ENCODE peak calls at places on chromosomes 4 and X, in four cellular contexts. I is tibial artery, A is adrenal gland, C is psoas muscle. Z is an unnamed sample. For H3K4me1 and H3K27me3, the result is how much of the 10 kb centered on the place peaks cover.

GRCh38 chr4:73705056-73705432 is 35.3 kb upstream of the CXCL8 start:
- DNase-seq in I (no peak), A (no peak), C (no peak), Z (no peak)

GRCh38 chrX:29775890-29776289 is 439.5 kb upstream of the MAGEB2 start:
- DNase-seq in I (no peak), A (no peak), C (no peak), Z (no peak)

GRCh38 chrX:47169726-47170515 is 23.7 kb upstream of the UBA1 start:
- DNase-seq in I (no peak), A (peak), C (no peak), Z (peak)

GRCh38 chrX:139739138-139739537 is 31.2 kb upstream of the MCF2 start:
- DNase-seq in I (no peak), A (no peak), C (no peak), Z (no peak)

GRCh38 chr4:47032405-47033106 is 1.2 kb downstream of the GABRB1 start:
- DNase-seq in I (peak), A (peak), C (peak), Z (peak)

GRCh38 chrX:20361081-20361889 is 94.6 kb upstream of the RPS6KA3 start:
- DNase-seq in I (no peak), A (no peak), C (peak), Z (peak)

GRCh38 chr4:8356856-8357255 is 83.7 kb downstream of the ACOX3 start:
- DNase-seq in I (peak), A (no peak), C (no peak), Z (no peak)

GRCh38 chr4:38384962-38385285 is 279.1 kb upstream of the KLF3 start:
- DNase-seq in I (no peak), A (no peak), C (no peak), Z (no peak)

GRCh38 chrX:129123795-129124194 is 399.5 kb downstream of the SMARCA1 start:
- DNase-seq in I (no peak), A (no peak), C (no peak), Z (no peak)

GRCh38 chr4:85747871-85748491 is 273.0 kb downstream of the ARHGAP24 start:
- DNase-seq in I (no peak), A (peak), C (no peak), Z (no peak)

GRCh38 chr4:74014332-74014731 is 15.9 kb upstream of the CXCL5 start:
- DNase-seq in I (no peak), A (no peak), C (no peak), Z (no peak)

GRCh38 chrX:78331708-78332107 is 4.3 kb upstream of the CYSLTR1 start:
- DNase-seq in I (no peak), A (no peak), C (no peak), Z (no peak)

GRCh38 chr4:19486400-19486799 is 765.3 kb upstream of the SLIT2 start:
- DNase-seq in I (no peak), A (no peak), C (no peak), Z (no peak)

GRCh38 chrX:12443534-12444098 is 305.3 kb downstream of the FRMPD4 start:
- DNase-seq in I (no peak), A (no peak), C (no peak), Z (no peak)

GRCh38 chrX:110454336-110454735 is 95.7 kb downstream of the RTL9 start:
- DNase-seq in I (no peak), A (no peak), C (no peak), Z (no peak)

GRCh38 chr4:124686279-124686678 is 26.3 kb downstream of the ANKRD50 start:
- DNase-seq in I (no peak), A (no peak), C (no peak), Z (no peak)

GRCh38 chrX:30620980-30621716 is 32.1 kb upstream of the GK start:
- DNase-seq in I (no peak), A (peak), C (no peak), Z (peak)

GRCh38 chr4:8306511-8307021 is 37.0 kb downstream of the HTRA3 start:
- DNase-seq in I (peak), A (no peak), C (no peak), Z (peak)

GRCh38 chr4:184473515-184474260 is 662 bp downstream of the IRF2 start:
- DNase-seq in I (no peak), A (peak), C (peak), Z (peak)
- H3K4me1 ChIP-seq in I (under half), A (half or more), C (half or more), Z (under half)

GRCh38 chrX:131779313-131779712 is 235.4 kb downstream of the OR13H1 start:
- DNase-seq in I (no peak), A (no peak), C (no peak), Z (no peak)
- H3K27ac ChIP-seq in I (no peak), A (no peak), C (peak), Z (no peak)

GRCh38 chrX:625137-625691 is 5.4 kb upstream of the SHOX start:
- DNase-seq in I (no peak), A (no peak), C (no peak), Z (no peak)
- H3K27me3 ChIP-seq in I (under half), A (under half), C (under half), Z (under half)

DNA sequence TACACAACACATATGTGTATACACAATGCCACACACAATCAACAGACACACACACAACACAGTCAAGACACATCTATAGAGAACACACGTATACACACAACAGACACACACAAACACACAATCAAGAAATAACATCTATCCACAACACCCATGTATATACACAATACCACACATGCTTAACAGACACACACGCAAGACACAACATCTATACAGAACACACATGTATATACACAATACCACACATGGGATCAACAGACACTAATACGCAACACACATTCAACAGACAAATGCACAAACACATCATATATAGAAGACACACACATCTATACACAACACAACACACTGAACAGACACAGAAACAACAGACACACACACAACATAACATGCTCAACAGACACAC is 234.8 kb downstream of the SHOX start:
- DNase-seq in I (no peak), A (no peak), C (no peak), Z (no peak)
- H3K4me1 ChIP-seq in I (under half), A (under half), C (under half), Z (under half)

GRCh38 chr4:24780936-24781538 is 14.3 kb upstream of the SOD3 start:
- DNase-seq in I (no peak), A (no peak), C (no peak), Z (no peak)

GRCh38 chr4:24778427-24779225 is 16.7 kb upstream of the SOD3 start:
- DNase-seq in I (peak), A (no peak), C (peak), Z (peak)

GRCh38 chr4:24783506-24783905 is 11.9 kb upstream of the SOD3 start:
- DNase-seq in I (no peak), A (no peak), C (no peak), Z (no peak)

GRCh38 chr4:24777528-24777927 is 17.8 kb upstream of the SOD3 start:
- DNase-seq in I (no peak), A (no peak), C (no peak), Z (no peak)

DNA sequence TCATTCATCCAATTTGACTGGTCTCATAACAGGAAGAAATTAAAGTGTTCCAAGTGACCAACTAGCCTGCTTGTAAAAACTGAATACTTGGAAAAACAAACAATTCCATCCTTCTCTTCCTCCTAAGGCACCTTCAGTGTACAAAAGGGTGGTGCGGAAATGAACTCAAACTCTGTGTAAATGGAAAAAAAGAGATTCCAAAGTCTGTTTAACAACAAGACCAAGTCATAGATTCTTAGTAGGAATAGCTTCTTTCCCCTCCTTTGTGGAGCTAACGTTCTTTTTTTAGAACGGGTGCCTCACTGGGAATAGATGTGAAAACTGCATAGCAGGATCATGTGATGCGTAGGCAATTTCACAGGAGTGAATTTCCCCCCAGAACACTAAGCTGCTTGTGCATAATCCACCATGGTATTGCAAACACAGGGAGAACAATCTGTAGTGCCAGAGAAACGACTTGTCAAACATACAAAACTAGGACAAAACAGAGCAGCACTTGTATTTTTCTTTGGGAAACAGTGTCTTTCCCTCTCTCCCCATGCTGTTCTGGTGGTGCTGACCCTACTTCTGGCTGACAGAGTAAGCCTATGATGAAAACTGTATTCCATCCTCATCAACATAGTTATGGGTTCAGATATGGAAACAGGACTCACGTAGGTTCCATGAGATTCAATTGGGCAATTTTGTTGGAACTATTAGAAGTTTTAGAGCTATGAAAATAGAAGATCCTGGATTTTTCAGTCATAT is 13.2 kb upstream of the SOD3 start:
- DNase-seq in I (no peak), A (no peak), C (no peak), Z (no peak)
- H3K27ac ChIP-seq in I (peak), A (no peak), C (peak), Z (peak)

GRCh38 chrX:115373308-115373707 is 83.8 kb downstream of the LUZP4 start:
- DNase-seq in I (no peak), A (no peak), C (no peak), Z (no peak)
- H3K27me3 ChIP-seq in I (under half), A (under half), C (under half), Z (under half)

GRCh38 chr4:139015269-139015947 is at the start of gene NOCT:
- DNase-seq in I (peak), A (peak), C (peak), Z (peak)
- H3K4me1 ChIP-seq in I (under half), A (under half), C (under half), Z (under half)

DNA sequence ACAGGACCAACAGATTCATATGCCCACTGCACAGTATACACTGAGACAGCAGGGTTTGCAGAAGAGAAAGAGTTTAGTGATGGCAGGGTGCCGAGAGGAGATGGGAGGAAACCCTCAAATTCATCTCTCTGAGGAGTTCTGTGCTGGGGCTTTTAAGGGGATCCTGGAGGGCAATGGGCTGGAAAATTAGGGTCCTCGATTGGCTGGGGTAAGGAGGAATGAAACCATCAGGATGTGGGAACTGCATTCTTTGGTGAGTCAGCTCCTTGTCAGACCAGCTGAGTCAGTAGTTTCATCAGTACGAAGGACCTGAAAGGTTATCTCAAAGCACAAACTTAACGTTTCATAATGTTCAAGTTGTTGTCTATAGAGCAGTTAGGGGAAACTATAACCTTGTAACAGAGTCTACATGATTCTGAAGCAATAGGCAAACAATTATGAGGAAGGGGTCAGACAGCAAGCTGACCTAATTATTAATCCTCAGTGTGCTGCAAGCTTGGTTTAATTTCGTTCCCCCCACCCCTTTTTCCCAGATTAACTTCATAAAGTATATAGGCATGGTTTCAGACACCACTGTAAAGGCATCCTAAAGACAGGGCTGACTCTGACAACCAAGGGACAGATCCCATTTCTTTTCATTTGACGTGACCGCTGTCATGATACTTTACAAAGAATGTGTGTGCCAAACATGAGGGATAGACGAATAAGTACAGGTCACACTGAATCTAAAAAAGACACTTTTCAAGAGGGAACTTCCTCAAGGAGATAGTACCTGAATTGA is 1.5 kb upstream of the MSMO1 start:
- DNase-seq in I (no peak), A (peak), C (no peak), Z (no peak)
- H3K27ac ChIP-seq in I (peak), A (peak), C (no peak), Z (no peak)